ENCODE peak calls at places on chromosomes 5 and 9, in ten cellular contexts. B is stomach; P is mammary epithelial cell; O is CD4-positive, alpha-beta memory T cell; T is mesenchymal stem cell; U is Panc1; J is PC-3; E is HCT116; L is SK-N-SH; K is transverse colon. W is an unnamed sample. For H3K27me3 and H3K4me1, the result is how much of the 10 kb centered on the place peaks cover.

GRCh38 chr9:120720404-120720803 is 6.1 kb upstream of the MEGF9 start:
- DNase-seq in B (no peak), P (no peak), O (no peak), T (no peak), U (no peak), J (no peak), E (no peak), L (no peak), K (no peak), W (no peak)

GRCh38 chr9:14423816-14424261 is 109.9 kb upstream of the NFIB start:
- DNase-seq in B (no peak), P (no peak), O (no peak), T (peak), U (no peak), J (peak), E (no peak), L (no peak), K (no peak), W (peak)

GRCh38 chr9:15885464-15885863 is 332.6 kb downstream of the CCDC171 start:
- DNase-seq in B (no peak), P (no peak), O (no peak), T (no peak), U (no peak), J (no peak), E (no peak), L (no peak), K (no peak), W (no peak)

GRCh38 chr5:65076251-65076869 is 307.6 kb downstream of the CWC27 start:
- DNase-seq in B (no peak), P (peak), O (peak), T (peak), U (no peak), J (peak), E (peak), L (no peak), K (peak), W (peak)

GRCh38 chr5:148913985-148914421 is 87.6 kb downstream of the ADRB2 start:
- DNase-seq in B (no peak), P (peak), O (no peak), T (peak), U (no peak), J (peak), E (no peak), L (no peak), K (no peak), W (no peak)

GRCh38 chr5:37519807-37520206 is 140.7 kb downstream of the WDR70 start:
- DNase-seq in B (no peak), P (no peak), O (no peak), T (no peak), U (no peak), J (peak), E (no peak), L (no peak), K (no peak), W (no peak)

GRCh38 chr9:108186996-108187395 is 668.8 kb downstream of the ACTL7B start:
- DNase-seq in B (peak), P (no peak), O (no peak), T (no peak), U (no peak), J (no peak), E (no peak), L (no peak), K (peak), W (peak)

GRCh38 chr9:109717342-109717741 is 62.7 kb upstream of the PALM2AKAP2 start:
- DNase-seq in B (no peak), P (peak), O (no peak), T (peak), U (no peak), J (no peak), E (peak), L (no peak), K (no peak), W (no peak)

GRCh38 chr5:11273180-11273882 is 512.3 kb upstream of the DAP start:
- DNase-seq in B (no peak), P (no peak), O (no peak), T (peak), U (no peak), J (peak), E (no peak), L (no peak), K (no peak), W (no peak)
- H3K27me3 ChIP-seq in B (under half), P (under half), O (under half), T (under half), U (under half), J (under half), E (under half), L (under half), K (under half), W (under half)

GRCh38 chr9:97591535-97591934 is 41.6 kb downstream of the TSTD2 start:
- DNase-seq in B (no peak), P (no peak), O (no peak), T (no peak), U (no peak), J (no peak), E (no peak), L (no peak), K (no peak), W (no peak)
- H3K4me1 ChIP-seq in B (under half), P (under half), O (under half), T (under half), U (under half), J (under half), E (under half), L (under half), K (under half), W (under half)

GRCh38 chr5:36300181-36300926 is 1.3 kb downstream of the RANBP3L start:
- DNase-seq in B (no peak), P (no peak), O (no peak), T (peak), U (no peak), J (no peak), E (no peak), L (no peak), K (no peak), W (peak)
- H3K4me3 ChIP-seq in B (peak), P (no peak), O (no peak), T (no peak), U (no peak), J (no peak), E (no peak), L (no peak), K (no peak), W (no peak)

DNA sequence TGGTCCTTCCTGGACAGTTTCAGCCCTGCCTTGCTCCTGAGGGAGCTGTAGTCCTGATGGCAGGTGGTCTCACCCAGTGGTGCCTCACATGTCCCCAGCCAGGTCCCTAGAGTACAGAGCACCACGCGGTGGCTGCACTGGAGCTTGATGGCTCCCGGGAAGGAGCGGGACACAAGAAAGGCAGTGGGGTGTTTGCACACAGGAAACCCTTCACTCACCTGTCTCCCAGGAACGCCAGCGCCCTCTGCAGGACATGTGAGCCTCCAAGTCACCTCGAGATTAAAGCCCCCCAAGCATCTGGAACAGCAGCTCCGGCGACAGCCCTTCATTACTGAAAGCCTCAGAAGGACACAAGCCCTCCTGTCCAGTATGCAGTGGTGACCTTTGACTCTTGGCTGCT is 19.9 kb upstream of the TMEM250 start:
- DNase-seq in B (no peak), P (no peak), O (peak), T (peak), U (no peak), J (peak), E (peak), L (peak), K (peak), W (peak)
- H3K27me3 ChIP-seq in B (half or more), P (under half), O (under half), T (half or more), U (under half), J (under half), E (under half), L (under half), K (half or more), W (under half)

GRCh38 chr9:94824913-94825619 is 98.6 kb downstream of the AOPEP start:
- DNase-seq in B (no peak), P (no peak), O (no peak), T (peak), U (no peak), J (no peak), E (no peak), L (no peak), K (no peak), W (no peak)

GRCh38 chr9:94826044-94826443 is 99.5 kb downstream of the AOPEP start:
- DNase-seq in B (no peak), P (no peak), O (no peak), T (no peak), U (no peak), J (no peak), E (no peak), L (no peak), K (no peak), W (no peak)

GRCh38 chr9:94824401-94824800 is 97.9 kb downstream of the AOPEP start:
- DNase-seq in B (no peak), P (no peak), O (no peak), T (no peak), U (no peak), J (no peak), E (no peak), L (no peak), K (no peak), W (no peak)

GRCh38 chr9:94825620-94825958 is 99.1 kb downstream of the AOPEP start:
- DNase-seq in B (no peak), P (no peak), O (no peak), T (no peak), U (no peak), J (no peak), E (no peak), L (no peak), K (no peak), W (no peak)

DNA sequence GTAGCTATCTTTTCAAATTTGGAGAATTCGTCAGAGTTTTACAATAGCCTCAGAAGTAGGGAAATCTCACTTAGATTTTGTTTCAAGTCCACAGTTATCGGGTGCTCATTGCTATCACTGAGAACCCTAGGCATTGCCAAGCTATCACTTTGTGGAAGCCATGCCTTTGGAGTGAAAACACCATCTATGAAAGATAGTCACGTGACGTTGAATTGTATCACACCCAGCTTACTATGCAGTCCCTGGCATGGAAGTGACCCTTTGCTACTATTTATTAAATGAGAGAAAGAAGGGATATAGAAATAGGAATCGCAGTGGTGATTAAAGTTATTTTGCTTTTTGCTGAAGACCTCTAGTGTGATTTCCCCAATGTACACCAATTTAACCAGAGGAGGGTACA is 97.2 kb downstream of the AOPEP start:
- DNase-seq in B (no peak), P (no peak), O (no peak), T (no peak), U (no peak), J (no peak), E (no peak), L (no peak), K (no peak), W (no peak)
- H3K4me1 ChIP-seq in B (half or more), P (under half), O (under half), T (under half), U (under half), J (under half), E (under half), L (under half), K (under half), W (under half)

GRCh38 chr5:177495243-177496060 is 2.0 kb downstream of the PDLIM7 start:
- DNase-seq in B (peak), P (peak), O (no peak), T (peak), U (no peak), J (peak), E (no peak), L (peak), K (peak), W (peak)
- H3K4me3 ChIP-seq in B (peak), P (peak), O (no peak), T (peak), U (peak), J (peak), E (peak), L (peak), K (peak), W (peak)

DNA sequence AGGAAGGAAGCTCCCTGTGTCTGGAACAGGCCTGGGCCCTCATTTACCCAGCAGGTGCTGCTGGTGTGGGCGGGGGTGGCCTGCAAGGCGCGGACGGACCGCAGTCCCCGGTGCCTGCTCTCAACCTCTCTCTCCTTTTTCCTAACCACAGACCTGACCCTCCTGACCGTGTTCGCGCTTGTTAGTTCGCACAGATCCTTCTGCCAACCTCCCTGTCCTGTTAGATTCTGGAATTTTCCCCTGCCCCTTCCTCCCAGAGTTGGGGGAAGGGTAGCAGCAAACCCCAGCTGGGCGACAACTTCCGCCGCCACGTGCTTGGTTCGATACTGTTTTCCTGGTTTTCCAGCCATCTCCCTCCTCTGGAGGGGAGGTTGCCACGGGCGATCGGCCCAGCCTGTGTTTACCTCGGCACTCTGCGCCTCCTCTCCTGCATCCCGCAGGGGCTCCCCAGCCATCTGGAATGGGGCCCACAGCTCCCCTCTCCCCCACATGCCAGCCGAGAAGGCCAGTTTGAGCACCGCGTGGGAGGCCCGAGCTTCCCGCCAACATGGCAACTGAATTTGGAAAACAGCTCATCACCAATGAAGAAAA is 70.8 kb upstream of the UNC5A start:
- DNase-seq in B (peak), P (no peak), O (no peak), T (no peak), U (no peak), J (no peak), E (no peak), L (peak), K (no peak), W (no peak)
- H3K27me3 ChIP-seq in B (half or more), P (under half), O (under half), T (half or more), U (under half), J (half or more), E (under half), L (under half), K (half or more), W (under half)

GRCh38 chr9:72583370-72583769 is 62.0 kb downstream of the TMC1 start:
- DNase-seq in B (no peak), P (peak), O (no peak), T (no peak), U (no peak), J (no peak), E (no peak), L (no peak), K (no peak), W (peak)

GRCh38 chr9:72579190-72579589 is 57.8 kb downstream of the TMC1 start:
- DNase-seq in B (peak), P (peak), O (no peak), T (peak), U (no peak), J (peak), E (peak), L (no peak), K (peak), W (peak)

GRCh38 chr9:72576087-72576486 is 54.7 kb downstream of the TMC1 start:
- DNase-seq in B (no peak), P (no peak), O (no peak), T (no peak), U (no peak), J (no peak), E (no peak), L (no peak), K (no peak), W (no peak)

GRCh38 chr9:72577212-72577753 is 55.9 kb downstream of the TMC1 start:
- DNase-seq in B (no peak), P (peak), O (no peak), T (peak), U (no peak), J (peak), E (peak), L (no peak), K (no peak), W (no peak)

DNA sequence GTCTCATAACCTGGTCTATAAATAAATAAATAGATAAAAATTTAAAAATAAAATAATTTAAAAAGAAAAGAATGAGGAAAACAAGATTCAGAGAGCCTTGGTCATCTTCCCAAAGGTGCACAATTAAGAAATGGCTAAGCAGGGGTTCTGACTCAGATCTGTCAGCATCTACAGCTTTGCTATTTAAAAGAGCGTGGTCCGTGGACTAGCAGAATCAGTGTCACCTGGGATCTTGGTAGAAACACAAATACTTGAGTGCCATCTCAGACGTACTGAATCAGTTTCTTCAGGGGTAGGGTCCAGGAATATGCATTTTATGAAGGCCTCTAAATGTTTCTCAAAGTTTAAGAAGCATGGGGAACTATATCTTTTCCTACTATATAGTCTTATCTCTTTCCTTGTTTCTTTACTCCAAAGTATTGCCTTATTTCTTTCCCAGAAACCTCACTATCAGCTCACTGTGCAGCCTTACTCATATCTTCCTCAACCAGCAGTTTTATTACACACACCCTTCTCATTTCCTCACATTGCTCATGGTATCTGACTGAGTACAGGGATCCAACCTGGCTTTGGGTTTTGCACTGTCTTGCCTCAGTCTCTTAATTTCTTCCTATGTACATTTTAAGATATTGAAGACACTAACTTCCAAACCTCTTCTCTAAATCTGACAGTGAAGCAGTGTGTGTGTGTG is 58.6 kb downstream of the TMC1 start:
- DNase-seq in B (no peak), P (peak), O (no peak), T (peak), U (no peak), J (peak), E (no peak), L (no peak), K (no peak), W (no peak)
- H3K4me1 ChIP-seq in B (half or more), P (half or more), O (under half), T (under half), U (half or more), J (half or more), E (half or more), L (under half), K (under half), W (under half)

GRCh38 chr5:1333986-1334385 is 10.9 kb downstream of the CLPTM1L start:
- DNase-seq in B (no peak), P (no peak), O (no peak), T (no peak), U (no peak), J (no peak), E (no peak), L (no peak), K (no peak), W (no peak)

GRCh38 chr5:1336106-1336561 is 8.8 kb downstream of the CLPTM1L start:
- DNase-seq in B (no peak), P (no peak), O (no peak), T (no peak), U (no peak), J (no peak), E (no peak), L (no peak), K (no peak), W (no peak)

GRCh38 chr5:1334831-1335539 is 9.9 kb downstream of the CLPTM1L start:
- DNase-seq in B (no peak), P (no peak), O (no peak), T (no peak), U (no peak), J (no peak), E (no peak), L (no peak), K (no peak), W (no peak)

GRCh38 chr5:1336749-1337489 is 8.0 kb downstream of the CLPTM1L start:
- DNase-seq in B (no peak), P (no peak), O (no peak), T (no peak), U (no peak), J (no peak), E (no peak), L (no peak), K (no peak), W (no peak)

GRCh38 chr5:1335540-1336095 is 9.3 kb downstream of the CLPTM1L start:
- DNase-seq in B (no peak), P (no peak), O (no peak), T (no peak), U (no peak), J (no peak), E (no peak), L (no peak), K (no peak), W (no peak)
- H3K4me3 ChIP-seq in B (no peak), P (no peak), O (no peak), T (no peak), U (no peak), J (no peak), E (no peak), L (no peak), K (no peak), W (no peak)

DNA sequence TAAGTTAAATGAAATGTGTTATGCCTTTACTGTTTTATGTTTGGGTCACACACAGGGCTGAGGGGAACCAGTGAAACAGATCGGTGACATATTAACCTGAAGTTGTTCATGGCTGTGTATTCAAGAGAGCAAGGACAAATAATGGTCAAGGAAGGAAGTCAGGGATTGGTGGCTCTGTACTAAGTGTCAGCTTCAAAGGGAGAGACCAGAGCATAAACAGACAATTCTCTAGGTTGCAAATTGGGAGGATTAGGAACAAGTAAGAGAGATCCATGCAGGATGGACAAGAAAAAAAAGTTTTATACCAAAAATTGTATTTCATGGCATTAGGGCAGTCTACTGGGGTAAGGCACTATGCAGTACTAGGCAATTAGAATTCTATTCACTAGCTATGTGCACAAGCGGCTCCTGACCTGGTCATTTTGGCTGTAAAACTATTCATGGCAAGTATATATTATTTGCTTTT is 156.3 kb downstream of the PLPPR1 start:
- DNase-seq in B (no peak), P (no peak), O (no peak), T (no peak), U (no peak), J (no peak), E (no peak), L (no peak), K (no peak), W (no peak)
- H3K27me3 ChIP-seq in B (under half), P (under half), O (under half), T (under half), U (under half), J (under half), E (under half), L (under half), K (under half), W (under half)